ENCODE peak calls at places on chromosomes 5 and 9, in six cellular contexts. P, Z, U, W, E and A are unnamed samples.

GRCh38 chr5:170182461-170182860 is 50.3 kb upstream of the C5orf58 start:
- DNase-seq in Z (no peak), E (no peak), W (no peak), P (no peak), U (no peak), A (no peak)

GRCh38 chr5:52770287-52770939 is 17.3 kb upstream of the ITGA1 start:
- DNase-seq in W (no peak), P (no peak), U (no peak), Z (no peak), E (no peak), A (no peak)

GRCh38 chr5:176994460-176995121 is 12.0 kb downstream of the UIMC1 start:
- DNase-seq in P (peak; percentile 95), W (peak; percentile 60), U (peak; percentile 81), Z (no peak), E (no peak), A (no peak)

GRCh38 chr5:125083932-125084331 is 337.5 kb upstream of the ZNF608 start:
- DNase-seq in E (no peak), Z (no peak), W (peak; percentile 93), P (no peak), U (no peak), A (no peak)

GRCh38 chr5:8770431-8770830 is 775.4 kb downstream of the SEMA5A start:
- DNase-seq in U (no peak), W (no peak), E (no peak), Z (no peak), P (no peak), A (no peak)

GRCh38 chr5:2192496-2192895 is 309.8 kb upstream of the IRX4 start:
- DNase-seq in W (no peak), E (peak; percentile 71), P (no peak), U (no peak), Z (no peak), A (peak; percentile 57)

GRCh38 chr5:51345106-51345505 is 38.1 kb upstream of the ISL1 start:
- DNase-seq in W (no peak), E (no peak), U (no peak), P (no peak), Z (no peak), A (no peak)

GRCh38 chr5:126234563-126235195 is 188.5 kb upstream of the GRAMD2B start:
- DNase-seq in Z (peak; percentile 45), E (no peak), P (peak; percentile 15), U (peak; percentile 30), W (peak; percentile 6), A (no peak)

GRCh38 chr5:146962801-146963355 is 84.3 kb upstream of the PPP2R2B start:
- DNase-seq in W (peak; percentile 39), P (no peak), E (no peak), Z (no peak), U (no peak), A (no peak)

GRCh38 chr5:57032151-57032551 is 80.2 kb upstream of the MIER3 start:
- DNase-seq in E (peak; percentile 34), P (peak; percentile 11), W (no peak), Z (no peak), U (no peak), A (no peak)

GRCh38 chr9:27569406-27569805 is 3.9 kb downstream of the C9orf72 start:
- DNase-seq in U (no peak), P (no peak), Z (no peak), W (no peak), E (no peak), A (no peak)

GRCh38 chr9:106962615-106963363 is 99.8 kb downstream of the ZNF462 start:
- DNase-seq in P (no peak), W (no peak), U (no peak), Z (peak; percentile 59), E (no peak), A (no peak)

GRCh38 chr5:52849544-52849943 is 61.8 kb downstream of the ITGA1 start:
- DNase-seq in Z (no peak), U (no peak), E (no peak), P (no peak), W (no peak), A (no peak)

GRCh38 chr9:114503009-114503408 is 2.3 kb downstream of the WHRN start:
- DNase-seq in P (peak; percentile 61), Z (no peak), W (no peak), E (no peak), U (no peak), A (no peak)

GRCh38 chr5:149456597-149457392 is 77.7 kb upstream of the IL17B start:
- DNase-seq in E (no peak), U (no peak), Z (no peak), P (no peak), W (no peak), A (no peak)

GRCh38 chr9:126407125-126407870 is 80.7 kb downstream of the MVB12B start:
- DNase-seq in W (peak; percentile 25), U (no peak), Z (no peak), E (no peak), P (no peak), A (no peak)

GRCh38 chr5:90916947-90917800 is 358.6 kb downstream of the ADGRV1 start:
- DNase-seq in Z (no peak), U (no peak), P (no peak), E (no peak), W (no peak), A (no peak)

GRCh38 chr9:125878241-125878640 is 131.1 kb downstream of the PBX3 start:
- DNase-seq in Z (no peak), W (no peak), E (no peak), P (no peak), U (no peak), A (no peak)

GRCh38 chr5:133990396-133990795 is 14.4 kb downstream of the VDAC1 start:
- DNase-seq in E (no peak), P (no peak), W (no peak), Z (no peak), U (no peak), A (no peak)

GRCh38 chr9:69975681-69976080 is 68.0 kb upstream of the MAMDC2 start:
- DNase-seq in E (no peak), P (no peak), U (no peak), W (peak; percentile 55), Z (no peak), A (no peak)

DNA sequence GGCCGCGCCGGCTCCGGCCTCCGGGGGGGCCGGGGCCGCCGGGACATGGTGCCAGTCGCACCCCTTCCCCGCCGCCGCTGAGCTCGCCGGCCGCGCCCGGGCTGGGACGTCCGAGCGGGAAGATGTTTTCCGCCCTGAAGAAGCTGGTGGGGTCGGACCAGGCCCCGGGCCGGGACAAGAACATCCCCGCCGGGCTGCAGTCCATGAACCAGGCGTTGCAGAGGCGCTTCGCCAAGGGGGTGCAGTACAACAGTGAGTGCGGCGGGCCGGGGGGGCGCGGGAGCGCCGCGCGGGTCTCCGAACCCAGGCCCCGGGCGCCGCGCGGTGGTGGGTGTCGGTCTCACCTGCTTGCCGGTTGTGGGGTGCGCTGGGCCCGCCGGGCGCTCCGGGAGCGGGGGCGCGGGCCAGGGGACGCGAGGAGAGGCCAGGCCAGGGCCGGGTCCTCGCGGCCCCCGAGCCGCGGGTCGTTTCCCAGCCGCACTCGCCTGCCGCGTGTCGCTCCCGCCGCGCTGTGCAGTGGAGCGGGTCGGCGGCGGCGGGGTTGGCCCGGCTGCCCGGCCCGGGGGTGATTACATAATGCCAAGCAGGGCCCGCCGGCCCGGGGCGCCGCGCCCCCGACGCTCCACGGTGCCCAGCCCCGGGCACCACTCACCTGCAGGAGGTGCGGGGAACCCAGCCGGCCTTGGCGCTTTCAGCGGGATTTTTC is 480 bp downstream of the RABL6 start:
- DNase-seq in E (no peak), Z (peak; percentile 31), P (peak; percentile 54), U (peak; percentile 48), W (no peak), A (peak; percentile 77)
- TF ChIP-seq CTCF in E (no peak), Z (peak; percentile 15), P (peak; percentile 37), U (no peak), W (no peak), A (no peak)

DNA sequence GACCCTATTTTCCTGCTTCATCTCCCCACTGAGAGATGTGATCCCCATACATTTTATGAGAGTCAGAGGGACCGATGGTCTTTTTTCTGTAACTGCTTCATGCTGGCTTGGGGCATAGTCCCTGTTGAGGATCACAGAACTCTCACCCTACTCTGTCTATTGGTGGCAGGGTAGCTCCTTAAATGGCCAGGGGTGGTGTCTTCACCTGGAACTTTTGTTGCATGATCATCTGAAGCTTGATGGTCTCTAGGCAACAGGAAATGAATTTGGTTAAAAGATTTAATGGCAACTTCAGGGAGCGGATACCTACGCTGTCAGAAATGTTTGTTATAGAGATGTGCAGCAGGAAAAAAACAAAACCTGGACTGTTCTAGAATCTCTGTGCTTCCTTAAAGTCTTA is 87.0 kb upstream of the GLIS3 start:
- DNase-seq in P (no peak), W (no peak), E (no peak), Z (no peak), U (peak; percentile 52), A (no peak)
- TF ChIP-seq CTCF in P (no peak), W (no peak), E (no peak), Z (no peak), U (peak; percentile 11), A (no peak)

GRCh38 chr9:18238752-18239151 is 235.2 kb upstream of the ADAMTSL1 start:
- DNase-seq in P (no peak), W (peak; percentile 56), E (no peak), U (no peak), Z (no peak), A (no peak)

GRCh38 chr9:18238254-18238653 is 235.7 kb upstream of the ADAMTSL1 start:
- DNase-seq in W (peak; percentile 71), E (no peak), Z (no peak), U (no peak), P (no peak), A (no peak)

GRCh38 chr9:18236336-18236735 is 237.6 kb upstream of the ADAMTSL1 start:
- DNase-seq in P (no peak), U (no peak), Z (no peak), W (no peak), E (no peak), A (no peak)

GRCh38 chr9:18235181-18235908 is 238.6 kb upstream of the ADAMTSL1 start:
- DNase-seq in W (no peak), Z (no peak), E (no peak), P (no peak), U (no peak), A (no peak)

GRCh38 chr9:18237776-18238175 is 236.2 kb upstream of the ADAMTSL1 start:
- DNase-seq in E (no peak), Z (no peak), U (no peak), P (no peak), W (no peak), A (no peak)
- TF ChIP-seq CTCF in E (no peak), Z (no peak), U (no peak), P (no peak), W (no peak), A (no peak)

DNA sequence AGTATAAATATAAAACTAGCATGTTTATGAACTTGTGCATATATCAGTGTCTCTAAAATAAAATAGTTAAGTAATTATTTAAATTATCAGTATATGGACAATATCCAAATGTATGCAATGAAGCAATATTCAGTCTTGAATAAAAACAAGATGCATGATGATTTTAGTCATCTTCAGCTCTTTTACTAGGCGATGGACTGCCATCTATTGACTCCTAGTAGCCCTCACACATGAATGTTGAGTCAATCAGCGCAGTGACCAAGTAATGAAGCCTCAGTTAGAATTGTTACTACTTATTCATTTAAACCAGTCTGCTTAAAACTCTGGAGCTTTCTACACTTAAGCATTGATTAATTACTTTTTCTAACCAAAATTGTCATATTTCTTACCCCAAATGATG is 92.9 kb upstream of the GRHPR start:
- DNase-seq in Z (no peak), W (peak; percentile 50), U (peak; percentile 75), P (peak; percentile 88), E (no peak), A (no peak)
- TF ChIP-seq CTCF in Z (no peak), W (peak; percentile 46), U (peak; percentile 59), P (peak; percentile 96), E (peak; percentile 68), A (peak; percentile 64)